ENCODE peak calls at places on chromosomes 11 and 22, in four cellular contexts. One of them, this sample, is unnamed.

GRCh38 chr11:94194712-94195111 is 66.1 kb downstream of the PANX1 start:
- DNase-seq in HepG2: no peak
- DNase-seq in neuronal stem cell: no peak
- DNase-seq in IMR-90: no peak
- DNase-seq in this sample: no peak

GRCh38 chr11:119734788-119735187 is 5.8 kb upstream of the NECTIN1 start:
- DNase-seq in IMR-90: no peak
- DNase-seq in neuronal stem cell: no peak
- DNase-seq in HepG2: no peak
- DNase-seq in this sample: no peak

GRCh38 chr11:6418958-6419611 is at the start of gene APBB1:
- DNase-seq in IMR-90: peak; percentile 48
- DNase-seq in HepG2: no peak
- DNase-seq in neuronal stem cell: peak; percentile 75
- DNase-seq in this sample: no peak

GRCh38 chr11:70924108-70924507 is 328.3 kb downstream of the SHANK2 start:
- DNase-seq in IMR-90: no peak
- DNase-seq in HepG2: no peak
- DNase-seq in neuronal stem cell: no peak
- DNase-seq in this sample: no peak

GRCh38 chr11:121416909-121417567 is 35.1 kb upstream of the SORL1 start:
- DNase-seq in HepG2: no peak
- DNase-seq in neuronal stem cell: no peak
- DNase-seq in IMR-90: peak; percentile 48
- DNase-seq in this sample: peak; percentile 35

GRCh38 chr11:100918551-100919500 is 210.8 kb downstream of the PGR start:
- DNase-seq in HepG2: no peak
- DNase-seq in neuronal stem cell: no peak
- DNase-seq in IMR-90: peak; percentile 43
- DNase-seq in this sample: peak; percentile 61

GRCh38 chr11:2522636-2523255 is 77.9 kb downstream of the KCNQ1 start:
- DNase-seq in IMR-90: no peak
- DNase-seq in HepG2: no peak
- DNase-seq in neuronal stem cell: no peak
- DNase-seq in this sample: no peak

GRCh38 chr11:69280451-69280850 is 13.5 kb upstream of the MYEOV start:
- DNase-seq in neuronal stem cell: no peak
- DNase-seq in HepG2: no peak
- DNase-seq in IMR-90: peak; percentile 27
- DNase-seq in this sample: peak; percentile 98

GRCh38 chr11:27020736-27021135 is 19.9 kb upstream of the BBOX1 start:
- DNase-seq in HepG2: no peak
- DNase-seq in neuronal stem cell: no peak
- DNase-seq in IMR-90: no peak
- DNase-seq in this sample: no peak

GRCh38 chr11:35139883-35140282 is 912 bp downstream of the CD44 start:
- DNase-seq in HepG2: no peak
- DNase-seq in IMR-90: no peak
- DNase-seq in neuronal stem cell: no peak
- DNase-seq in this sample: no peak

GRCh38 chr11:101267654-101268053 is 138.0 kb upstream of the PGR start:
- DNase-seq in IMR-90: no peak
- DNase-seq in neuronal stem cell: no peak
- DNase-seq in HepG2: no peak
- DNase-seq in this sample: no peak

GRCh38 chr11:18936002-18936673 is 3.1 kb downstream of the MRGPRX1 start:
- DNase-seq in HepG2: no peak
- DNase-seq in IMR-90: no peak
- DNase-seq in neuronal stem cell: no peak
- DNase-seq in this sample: no peak

GRCh38 chr11:109940816-109941215 is 152.4 kb upstream of the ZC3H12C start:
- DNase-seq in IMR-90: peak; percentile 97
- DNase-seq in HepG2: no peak
- DNase-seq in neuronal stem cell: no peak
- DNase-seq in this sample: peak; percentile 21

GRCh38 chr11:67392182-67392715 is 463 bp downstream of the RAD9A start:
- DNase-seq in neuronal stem cell: no peak
- DNase-seq in IMR-90: no peak
- DNase-seq in HepG2: no peak
- DNase-seq in this sample: no peak

GRCh38 chr11:67395555-67396257 is 3.9 kb downstream of the RAD9A start:
- DNase-seq in HepG2: no peak
- DNase-seq in IMR-90: no peak
- DNase-seq in neuronal stem cell: no peak
- DNase-seq in this sample: no peak

GRCh38 chr11:67393990-67394389 is 2.2 kb downstream of the RAD9A start:
- DNase-seq in IMR-90: no peak
- DNase-seq in HepG2: no peak
- DNase-seq in neuronal stem cell: no peak
- DNase-seq in this sample: no peak

GRCh38 chr11:67391304-67392181 is at the start of gene RAD9A:
- DNase-seq in neuronal stem cell: peak; percentile 93
- DNase-seq in HepG2: peak; percentile 90
- DNase-seq in IMR-90: peak; percentile 91
- DNase-seq in this sample: peak; percentile 82

GRCh38 chr11:67393437-67393836 is 1.7 kb downstream of the RAD9A start:
- DNase-seq in neuronal stem cell: no peak
- DNase-seq in IMR-90: no peak
- DNase-seq in HepG2: no peak
- DNase-seq in this sample: no peak
- H3K4me3 ChIP-seq in neuronal stem cell: peak overlapping the region; percentile 2
- H3K4me3 ChIP-seq in IMR-90: no peak overlapping the region
- H3K4me3 ChIP-seq in HepG2: no peak overlapping the region
- H3K4me3 ChIP-seq in this sample: no peak overlapping the region

GRCh38 chr11:65435981-65436411 is 13.4 kb downstream of the NEAT1 start:
- DNase-seq in HepG2: no peak
- DNase-seq in IMR-90: no peak
- DNase-seq in neuronal stem cell: no peak
- DNase-seq in this sample: peak; percentile 24
- H3K4me2 ChIP-seq in HepG2: no peak overlapping the region
- H3K4me2 ChIP-seq in IMR-90: no peak overlapping the region
- H3K4me2 ChIP-seq in neuronal stem cell: no peak overlapping the region
- H3K4me2 ChIP-seq in this sample: no peak overlapping the region

GRCh38 chr22:22937894-22938480 is 50.4 kb downstream of the IGLL5 start:
- DNase-seq in IMR-90: no peak
- DNase-seq in neuronal stem cell: no peak
- DNase-seq in HepG2: no peak
- DNase-seq in this sample: no peak

GRCh38 chr22:22936915-22937656 is 49.5 kb downstream of the IGLL5 start:
- DNase-seq in HepG2: no peak
- DNase-seq in IMR-90: no peak
- DNase-seq in neuronal stem cell: no peak
- DNase-seq in this sample: no peak

GRCh38 chr22:22935546-22936157 is 48.0 kb downstream of the IGLL5 start:
- DNase-seq in neuronal stem cell: no peak
- DNase-seq in IMR-90: no peak
- DNase-seq in HepG2: no peak
- DNase-seq in this sample: no peak

GRCh38 chr22:22935056-22935545 is 47.5 kb downstream of the IGLL5 start:
- DNase-seq in neuronal stem cell: no peak
- DNase-seq in IMR-90: no peak
- DNase-seq in HepG2: no peak
- DNase-seq in this sample: no peak

GRCh38 chr22:22936190-22936914 is 48.7 kb downstream of the IGLL5 start:
- DNase-seq in HepG2: no peak
- DNase-seq in IMR-90: no peak
- DNase-seq in neuronal stem cell: no peak
- DNase-seq in this sample: no peak
- H3K4me1 ChIP-seq in HepG2: peaks cover 19% of the 10 kb centered on the region
- H3K4me1 ChIP-seq in IMR-90: no peaks in the 10 kb centered on the region
- H3K4me1 ChIP-seq in neuronal stem cell: peaks cover 2% of the 10 kb centered on the region
- H3K4me1 ChIP-seq in this sample: no peaks in the 10 kb centered on the region

GRCh38 chr22:36505998-36506635 is 723 bp downstream of the FOXRED2 start:
- DNase-seq in neuronal stem cell: no peak
- DNase-seq in IMR-90: no peak
- DNase-seq in HepG2: no peak
- DNase-seq in this sample: no peak
- H3K4me3 ChIP-seq in neuronal stem cell: peak overlapping the region; percentile 48
- H3K4me3 ChIP-seq in IMR-90: no peak overlapping the region
- H3K4me3 ChIP-seq in HepG2: peak overlapping the region; percentile 45
- H3K4me3 ChIP-seq in this sample: peak overlapping the region; percentile 61

GRCh38 chr11:25547293-25547692 is 784.6 kb upstream of the ANO3 start:
- DNase-seq in neuronal stem cell: no peak
- DNase-seq in IMR-90: no peak
- DNase-seq in HepG2: no peak
- DNase-seq in this sample: no peak
- H3K4me2 ChIP-seq in neuronal stem cell: no peak overlapping the region
- H3K4me2 ChIP-seq in IMR-90: no peak overlapping the region
- H3K4me2 ChIP-seq in HepG2: no peak overlapping the region
- H3K4me2 ChIP-seq in this sample: no peak overlapping the region

DNA sequence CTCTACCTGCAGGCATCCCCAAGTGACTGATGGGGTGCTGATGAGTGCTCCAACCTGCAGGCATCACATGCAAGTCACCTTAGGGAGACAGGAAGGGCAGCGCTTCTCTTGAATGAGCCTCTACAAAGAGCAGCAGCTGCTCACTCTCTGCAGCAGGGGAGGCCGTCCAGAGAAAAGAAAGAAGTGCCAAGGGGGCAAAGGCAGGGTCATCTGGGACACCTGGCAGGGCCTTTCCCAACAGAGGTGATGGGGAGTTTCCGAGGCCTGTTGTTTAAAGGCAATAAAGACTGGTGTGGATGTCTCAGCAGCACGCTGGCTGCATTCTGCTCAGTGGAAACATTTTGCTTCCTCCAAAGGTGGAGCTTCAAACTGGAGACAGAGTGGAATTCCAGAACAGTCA is 113.7 kb downstream of the ETS1 start:
- DNase-seq in HepG2: no peak
- DNase-seq in neuronal stem cell: no peak
- DNase-seq in IMR-90: no peak
- DNase-seq in this sample: no peak
- H3K4me1 ChIP-seq in HepG2: no peaks in the 10 kb centered on the region
- H3K4me1 ChIP-seq in neuronal stem cell: peaks cover 13% of the 10 kb centered on the region
- H3K4me1 ChIP-seq in IMR-90: peaks cover 29% of the 10 kb centered on the region
- H3K4me1 ChIP-seq in this sample: peaks cover 2% of the 10 kb centered on the region

DNA sequence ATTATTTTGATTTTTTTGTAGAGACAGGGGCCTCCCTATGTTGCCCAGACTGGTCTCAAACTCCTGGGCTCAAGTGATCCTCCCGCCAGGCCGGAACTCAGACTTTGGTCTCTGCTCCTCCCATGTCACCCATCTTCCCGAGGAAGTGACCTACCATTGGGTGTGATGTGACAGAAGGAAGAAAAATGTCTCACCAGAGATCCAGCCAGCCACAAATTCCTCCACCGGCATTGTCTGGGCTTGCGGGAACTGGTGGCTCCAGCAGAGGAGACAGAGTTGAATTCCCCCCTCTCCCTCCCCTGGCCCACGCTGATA is 768 bp downstream of the SLC25A45 start:
- DNase-seq in HepG2: peak; percentile 94
- DNase-seq in neuronal stem cell: no peak
- DNase-seq in IMR-90: no peak
- DNase-seq in this sample: no peak
- H3K4me3 ChIP-seq in HepG2: peak overlapping the region; percentile 14
- H3K4me3 ChIP-seq in neuronal stem cell: no peak overlapping the region
- H3K4me3 ChIP-seq in IMR-90: peak overlapping the region; percentile 1
- H3K4me3 ChIP-seq in this sample: peak overlapping the region; percentile 48

GRCh38 chr22:29951675-29952413 is 68.9 kb downstream of the MTMR3 start:
- DNase-seq in HepG2: no peak
- DNase-seq in IMR-90: no peak
- DNase-seq in neuronal stem cell: no peak
- DNase-seq in this sample: no peak
- H3K4me2 ChIP-seq in HepG2: no peak overlapping the region
- H3K4me2 ChIP-seq in IMR-90: no peak overlapping the region
- H3K4me2 ChIP-seq in neuronal stem cell: no peak overlapping the region
- H3K4me2 ChIP-seq in this sample: no peak overlapping the region